ENCODE peak calls at places on chromosomes 11 and 22, in eight cellular contexts. P is keratinocyte, L is mesenchymal stem cell, D is IMR-90, Q is fibroblast of lung, Y is MM.1S, B is K562, Z is neural progenitor cell. E is an unnamed sample. For H3K4me1, the result is how much of the 10 kb centered on the place peaks cover.

GRCh38 chr11:134497586-134497985 is 85.5 kb upstream of the B3GAT1 start:
- DNase-seq in B (no peak), Q (no peak), Z (no peak), L (no peak), D (no peak), Y (no peak), P (no peak), E (no peak)

GRCh38 chr11:118291453-118291852 is 13.1 kb upstream of the CD3E start:
- DNase-seq in B (no peak), Q (peak), L (no peak), P (peak), Y (no peak), D (no peak), Z (no peak), E (no peak)

GRCh38 chr11:7874061-7874460 is 57.0 kb downstream of the OR10A6 start:
- DNase-seq in P (no peak), Y (no peak), D (no peak), B (no peak), Q (no peak), L (no peak), Z (no peak), E (no peak)

GRCh38 chr11:69923196-69923595 is 104.0 kb upstream of the FGF3 start:
- DNase-seq in Y (no peak), Q (no peak), P (no peak), L (no peak), B (no peak), D (no peak), Z (no peak), E (no peak)

GRCh38 chr11:2142300-2142759 is 3.1 kb upstream of the IGF2 start:
- DNase-seq in Z (no peak), B (no peak), D (peak), Y (no peak), L (peak), P (no peak), Q (peak), E (peak)

GRCh38 chr11:64745523-64746328 is 1.8 kb upstream of the RASGRP2 start:
- DNase-seq in Y (no peak), D (peak), L (peak), Z (peak), B (peak), Q (peak), P (no peak), E (peak)

GRCh38 chr11:33622231-33622630 is 78.4 kb downstream of the C11orf91 start:
- DNase-seq in P (no peak), Z (no peak), L (no peak), B (no peak), Y (peak), Q (peak), D (peak), E (peak)

GRCh38 chr22:26977741-26978140 is 320.4 kb downstream of the MIAT start:
- DNase-seq in Z (peak), D (no peak), P (no peak), L (no peak), Q (no peak), B (no peak), Y (peak), E (no peak)

GRCh38 chr11:119726585-119727522 is 2.1 kb downstream of the NECTIN1 start:
- DNase-seq in P (no peak), Y (no peak), Z (peak), Q (no peak), D (no peak), B (no peak), L (no peak), E (no peak)

GRCh38 chr22:44870021-44870420 is 117.6 kb downstream of the ARHGAP8 start:
- DNase-seq in Y (no peak), Q (no peak), B (peak), P (no peak), Z (peak), L (no peak), D (peak), E (peak)

GRCh38 chr11:66070604-66071325 is 693 bp downstream of the PACS1 start:
- DNase-seq in D (peak), L (peak), P (no peak), Z (peak), Q (peak), B (peak), Y (peak), E (no peak)

GRCh38 chr11:13928566-13929251 is 33.8 kb upstream of the SPON1 start:
- DNase-seq in P (no peak), B (peak), Y (no peak), L (peak), Q (peak), Z (no peak), D (peak), E (peak)

GRCh38 chr22:42945027-42945426 is 69.9 kb downstream of the PACSIN2 start:
- DNase-seq in P (no peak), Q (no peak), B (no peak), Z (no peak), Y (no peak), L (no peak), D (no peak), E (no peak)

GRCh38 chr11:116680349-116681125 is 92.2 kb downstream of the BUD13 start:
- DNase-seq in Q (no peak), B (no peak), D (no peak), P (no peak), Z (no peak), Y (no peak), L (no peak), E (no peak)

GRCh38 chr22:36160499-36160942 is at the start of gene APOL3:
- DNase-seq in Y (peak), D (peak), B (no peak), L (peak), Z (no peak), P (no peak), Q (peak), E (peak)

GRCh38 chr11:12961615-12962014 is 47.5 kb upstream of the RASSF10 start:
- DNase-seq in D (peak), Y (no peak), Z (no peak), Q (peak), P (no peak), B (no peak), L (no peak), E (no peak)

GRCh38 chr22:42808516-42808915 is 48.6 kb downstream of the ARFGAP3 start:
- DNase-seq in L (no peak), P (no peak), B (no peak), Y (no peak), Z (no peak), Q (no peak), D (no peak), E (no peak)

GRCh38 chr11:96055706-96056387 is 131.9 kb upstream of the MTMR2 start:
- DNase-seq in Z (peak), L (peak), Q (peak), B (peak), Y (no peak), P (no peak), D (peak), E (peak)

GRCh38 chr11:117126223-117126965 is 17.7 kb upstream of the PAFAH1B2 start:
- DNase-seq in Y (no peak), Z (no peak), L (no peak), P (no peak), B (no peak), Q (no peak), D (no peak), E (no peak)

GRCh38 chr11:3840289-3840869 is 380 bp downstream of the RHOG start:
- DNase-seq in Z (peak), Q (no peak), Y (no peak), D (no peak), B (no peak), P (no peak), L (no peak), E (no peak)

GRCh38 chr11:60835472-60835871 is 6.4 kb upstream of the CCDC86 start:
- DNase-seq in B (no peak), Q (no peak), Y (no peak), P (no peak), L (no peak), Z (no peak), D (peak), E (no peak)

GRCh38 chr11:96112192-96113099 is 188.5 kb upstream of the MTMR2 start:
- DNase-seq in Z (no peak), D (peak), Y (no peak), Q (peak), L (peak), B (no peak), P (no peak), E (no peak)

GRCh38 chr11:118410055-118410745 is 8.8 kb downstream of the ATP5MG start:
- DNase-seq in Y (no peak), Z (no peak), D (no peak), L (no peak), P (no peak), B (no peak), Q (no peak), E (no peak)

GRCh38 chr22:36015806-36016519 is 12.7 kb downstream of the RBFOX2 start:
- DNase-seq in Y (no peak), Z (no peak), P (no peak), D (no peak), L (no peak), B (no peak), Q (no peak), E (peak)

GRCh38 chr11:72696866-72697428 is 22.7 kb upstream of the PDE2A start:
- DNase-seq in Z (peak), D (no peak), Y (no peak), L (no peak), B (peak), P (no peak), Q (peak), E (no peak)

GRCh38 chr11:3995949-3996554 is 98.5 kb upstream of the RRM1 start:
- DNase-seq in P (no peak), Z (no peak), Y (no peak), Q (no peak), B (peak), D (peak), L (peak), E (peak)

GRCh38 chr11:101169944-101170343 is 40.3 kb upstream of the PGR start:
- DNase-seq in B (no peak), Z (no peak), P (no peak), Y (no peak), L (no peak), Q (no peak), D (no peak), E (no peak)

GRCh38 chr22:21952586-21953571 is at the start of gene PPM1F:
- DNase-seq in L (peak), Y (peak), D (peak), Q (peak), Z (peak), B (peak), P (no peak), E (peak)

GRCh38 chr11:115129771-115130306 is 374.4 kb downstream of the CADM1 start:
- DNase-seq in D (no peak), P (no peak), B (no peak), Z (no peak), L (no peak), Y (no peak), Q (no peak), E (no peak)

GRCh38 chr22:29992341-29993275 is 87.7 kb upstream of the HORMAD2 start:
- DNase-seq in Y (no peak), D (peak), P (no peak), L (no peak), Z (no peak), B (no peak), Q (no peak), E (peak)

GRCh38 chr11:116589402-116589801 is 183.4 kb downstream of the BUD13 start:
- DNase-seq in D (no peak), B (no peak), Z (no peak), Y (no peak), L (no peak), Q (no peak), P (no peak), E (no peak)

GRCh38 chr22:19878461-19879247 is 24.0 kb upstream of the GNB1L start:
- DNase-seq in D (peak), Y (no peak), Q (peak), B (no peak), L (no peak), P (no peak), Z (no peak), E (no peak)
- H3K4me1 ChIP-seq in D (half or more), Y (under half), Q (under half), B (under half), L (half or more), P (half or more), Z (under half), E (half or more)

DNA sequence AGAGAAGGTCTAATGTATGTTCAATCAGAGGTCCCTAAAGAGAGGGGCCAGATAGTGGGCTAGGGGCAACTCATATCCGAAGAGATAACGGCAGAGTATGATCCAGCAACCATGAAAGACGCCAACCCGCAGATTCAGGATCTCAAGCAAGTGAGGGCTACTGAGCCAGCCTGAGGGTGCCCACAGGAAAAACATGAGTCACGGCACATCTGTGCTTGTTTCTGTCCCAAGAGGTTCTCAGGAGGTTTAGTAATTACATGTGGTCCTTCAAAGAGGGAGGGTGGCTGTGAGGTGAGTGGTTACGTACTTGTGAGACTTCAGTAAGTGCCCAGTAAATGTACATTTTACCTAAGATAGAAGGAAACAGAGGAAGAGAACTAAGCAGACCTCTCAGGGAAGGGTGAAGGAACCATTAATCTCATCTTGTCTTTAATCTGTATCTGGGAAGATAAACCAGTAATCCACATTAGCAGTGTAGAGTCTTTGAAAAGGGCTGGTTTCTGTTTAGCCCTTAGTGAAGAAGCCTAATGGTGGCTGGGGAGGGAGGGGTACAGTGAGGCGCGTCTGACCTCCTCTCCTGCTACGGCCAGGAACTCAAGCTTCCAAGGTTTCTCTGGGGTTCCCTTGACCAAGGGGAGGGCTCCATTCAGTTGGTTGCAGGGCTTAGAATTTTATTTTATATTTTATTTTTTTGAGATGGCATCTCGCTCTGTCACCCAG is 10.2 kb downstream of the SIRT3 start:
- DNase-seq in Y (no peak), D (peak), P (no peak), L (peak), Q (no peak), Z (no peak), B (no peak), E (peak)
- H2AFZ ChIP-seq in Y (no peak), D (no peak), P (no peak), L (no peak), Q (no peak), Z (no peak), B (no peak), E (no peak)

GRCh38 chr22:28909375-28909774 is 26.0 kb downstream of the ZNRF3 start:
- DNase-seq in Y (no peak), Z (no peak), B (peak), D (peak), Q (no peak), P (no peak), L (no peak), E (peak)
- H3K4me1 ChIP-seq in Y (under half), Z (under half), B (under half), D (under half), Q (under half), P (under half), L (under half), E (under half)

DNA sequence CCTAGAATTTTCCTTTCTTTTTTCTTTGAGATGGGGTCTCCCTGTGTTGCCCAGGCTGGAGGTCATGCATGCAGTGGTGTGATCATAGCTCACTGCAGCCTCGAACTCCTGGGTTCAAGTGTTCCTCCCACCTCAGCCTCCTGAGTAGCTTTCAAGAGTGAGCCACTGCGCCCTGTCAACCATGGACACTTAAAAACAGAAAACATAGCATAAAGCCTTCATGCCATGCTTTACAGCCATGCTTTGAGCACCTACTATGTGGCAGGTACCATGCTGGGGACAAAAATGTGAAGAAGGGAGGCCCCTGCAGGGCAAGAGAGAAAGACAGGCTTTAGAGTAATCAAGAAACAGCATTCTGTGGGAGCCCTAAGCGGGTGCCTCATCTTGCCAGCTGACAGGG is 13.7 kb upstream of the GNB1L start:
- DNase-seq in D (no peak), L (no peak), P (no peak), B (no peak), Z (no peak), Q (no peak), Y (no peak), E (no peak)
- H2AFZ ChIP-seq in D (peak), L (no peak), P (peak), B (no peak), Z (no peak), Q (no peak), Y (no peak), E (no peak)

GRCh38 chr11:44611687-44612437 is 46.4 kb downstream of the CD82 start:
- DNase-seq in P (no peak), Q (no peak), Y (no peak), B (no peak), Z (no peak), D (no peak), L (no peak), E (no peak)
- H3K4me1 ChIP-seq in P (under half), Q (under half), Y (under half), B (under half), Z (under half), D (under half), L (under half), E (under half)

DNA sequence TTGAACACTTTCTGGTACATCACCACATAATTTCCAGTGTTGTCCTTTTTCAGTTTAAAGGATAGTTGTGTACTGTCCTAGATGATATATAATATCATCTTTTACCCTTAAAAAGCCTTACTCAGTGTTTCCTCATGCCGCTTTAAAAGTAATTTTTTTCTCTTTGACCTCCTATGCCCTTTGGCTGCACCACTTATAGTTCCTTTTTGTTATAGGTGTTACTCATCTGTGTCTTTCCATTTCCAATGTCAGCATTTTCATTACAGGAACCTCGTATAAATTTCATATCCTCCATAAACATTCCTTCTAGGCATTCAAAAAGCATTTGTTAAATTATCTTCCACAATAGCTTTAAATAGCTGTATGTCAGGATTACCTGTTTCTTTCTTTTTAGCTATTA is 40.8 kb downstream of the USP47 start:
- DNase-seq in D (no peak), P (no peak), B (no peak), Q (no peak), L (no peak), Y (no peak), Z (no peak), E (no peak)
- H2AFZ ChIP-seq in D (no peak), P (no peak), B (no peak), Q (no peak), L (no peak), Y (no peak), Z (no peak), E (no peak)

E was measured in astrocyte.